ENCODE peak calls at places on chromosomes 3 and 15, in nine cellular contexts. One of them, this sample, is unnamed.

GRCh38 chr3:196740476-196741400 is 1.1 kb downstream of the PAK2 start:
- DNase-seq in IMR-90: peak; percentile 56
- DNase-seq in coronary artery: no peak
- DNase-seq in dorsolateral prefrontal cortex: no peak
- DNase-seq in CD8-positive, alpha-beta T cell: peak; percentile 36
- DNase-seq in A673: peak; percentile 61
- DNase-seq in AG04450: no peak
- DNase-seq in body of pancreas: no peak
- DNase-seq in left ventricle myocardium inferior: peak; percentile 17
- DNase-seq in this sample: no peak

GRCh38 chr3:79297242-79297641 is 470.6 kb downstream of the ROBO1 start:
- DNase-seq in IMR-90: peak; percentile 97
- DNase-seq in coronary artery: no peak
- DNase-seq in dorsolateral prefrontal cortex: no peak
- DNase-seq in CD8-positive, alpha-beta T cell: no peak
- DNase-seq in A673: peak; percentile 7
- DNase-seq in AG04450: peak; percentile 85
- DNase-seq in body of pancreas: no peak
- DNase-seq in left ventricle myocardium inferior: no peak
- DNase-seq in this sample: peak; percentile 89

GRCh38 chr3:22608093-22608492 is 595.0 kb upstream of the UBE2E2 start:
- DNase-seq in IMR-90: no peak
- DNase-seq in coronary artery: no peak
- DNase-seq in dorsolateral prefrontal cortex: no peak
- DNase-seq in CD8-positive, alpha-beta T cell: no peak
- DNase-seq in A673: no peak
- DNase-seq in AG04450: no peak
- DNase-seq in body of pancreas: no peak
- DNase-seq in left ventricle myocardium inferior: no peak
- DNase-seq in this sample: no peak

GRCh38 chr3:125140817-125141595 is 71.5 kb downstream of the SLC12A8 start:
- DNase-seq in IMR-90: no peak
- DNase-seq in coronary artery: peak; percentile 73
- DNase-seq in dorsolateral prefrontal cortex: no peak
- DNase-seq in CD8-positive, alpha-beta T cell: no peak
- DNase-seq in A673: no peak
- DNase-seq in AG04450: no peak
- DNase-seq in body of pancreas: no peak
- DNase-seq in left ventricle myocardium inferior: no peak
- DNase-seq in this sample: peak; percentile 66

GRCh38 chr15:97600190-97600589 is 360.3 kb upstream of the ARRDC4 start:
- DNase-seq in IMR-90: no peak
- DNase-seq in coronary artery: no peak
- DNase-seq in dorsolateral prefrontal cortex: no peak
- DNase-seq in CD8-positive, alpha-beta T cell: no peak
- DNase-seq in A673: no peak
- DNase-seq in AG04450: no peak
- DNase-seq in body of pancreas: no peak
- DNase-seq in left ventricle myocardium inferior: no peak
- DNase-seq in this sample: no peak

GRCh38 chr3:189160519-189161309 is 11.1 kb upstream of the TPRG1 start:
- DNase-seq in IMR-90: no peak
- DNase-seq in coronary artery: no peak
- DNase-seq in dorsolateral prefrontal cortex: no peak
- DNase-seq in CD8-positive, alpha-beta T cell: no peak
- DNase-seq in A673: no peak
- DNase-seq in AG04450: no peak
- DNase-seq in body of pancreas: no peak
- DNase-seq in left ventricle myocardium inferior: no peak
- DNase-seq in this sample: no peak

GRCh38 chr3:16608816-16609215 is 3.6 kb upstream of the DAZL start:
- DNase-seq in IMR-90: no peak
- DNase-seq in coronary artery: no peak
- DNase-seq in dorsolateral prefrontal cortex: no peak
- DNase-seq in CD8-positive, alpha-beta T cell: no peak
- DNase-seq in A673: no peak
- DNase-seq in AG04450: no peak
- DNase-seq in body of pancreas: no peak
- DNase-seq in left ventricle myocardium inferior: no peak
- DNase-seq in this sample: no peak

GRCh38 chr3:195774917-195775316 is 36.8 kb downstream of the MUC4 start:
- DNase-seq in IMR-90: no peak
- DNase-seq in coronary artery: no peak
- DNase-seq in dorsolateral prefrontal cortex: no peak
- DNase-seq in CD8-positive, alpha-beta T cell: no peak
- DNase-seq in A673: peak; percentile 76
- DNase-seq in AG04450: no peak
- DNase-seq in body of pancreas: peak; percentile 51
- DNase-seq in left ventricle myocardium inferior: peak; percentile 56
- DNase-seq in this sample: peak; percentile 88

GRCh38 chr3:160395297-160395696 is 3.7 kb downstream of the IFT80 start:
- DNase-seq in IMR-90: peak; percentile 85
- DNase-seq in coronary artery: no peak
- DNase-seq in dorsolateral prefrontal cortex: no peak
- DNase-seq in CD8-positive, alpha-beta T cell: no peak
- DNase-seq in A673: peak; percentile 85
- DNase-seq in AG04450: no peak
- DNase-seq in body of pancreas: no peak
- DNase-seq in left ventricle myocardium inferior: no peak
- DNase-seq in this sample: peak; percentile 87

GRCh38 chr3:12618426-12618825 is 45.5 kb downstream of the RAF1 start:
- DNase-seq in IMR-90: no peak
- DNase-seq in coronary artery: no peak
- DNase-seq in dorsolateral prefrontal cortex: no peak
- DNase-seq in CD8-positive, alpha-beta T cell: no peak
- DNase-seq in A673: no peak
- DNase-seq in AG04450: no peak
- DNase-seq in body of pancreas: no peak
- DNase-seq in left ventricle myocardium inferior: no peak
- DNase-seq in this sample: no peak

GRCh38 chr3:12622335-12622734 is 41.6 kb downstream of the RAF1 start:
- DNase-seq in IMR-90: no peak
- DNase-seq in coronary artery: no peak
- DNase-seq in dorsolateral prefrontal cortex: no peak
- DNase-seq in CD8-positive, alpha-beta T cell: no peak
- DNase-seq in A673: no peak
- DNase-seq in AG04450: no peak
- DNase-seq in body of pancreas: no peak
- DNase-seq in left ventricle myocardium inferior: no peak
- DNase-seq in this sample: no peak

GRCh38 chr3:12620305-12620704 is 43.6 kb downstream of the RAF1 start:
- DNase-seq in IMR-90: no peak
- DNase-seq in coronary artery: no peak
- DNase-seq in dorsolateral prefrontal cortex: no peak
- DNase-seq in CD8-positive, alpha-beta T cell: no peak
- DNase-seq in A673: no peak
- DNase-seq in AG04450: no peak
- DNase-seq in body of pancreas: no peak
- DNase-seq in left ventricle myocardium inferior: no peak
- DNase-seq in this sample: no peak

GRCh38 chr3:12624056-12624455 is 39.9 kb downstream of the RAF1 start:
- DNase-seq in IMR-90: no peak
- DNase-seq in coronary artery: no peak
- DNase-seq in dorsolateral prefrontal cortex: no peak
- DNase-seq in CD8-positive, alpha-beta T cell: no peak
- DNase-seq in A673: no peak
- DNase-seq in AG04450: no peak
- DNase-seq in body of pancreas: no peak
- DNase-seq in left ventricle myocardium inferior: no peak
- DNase-seq in this sample: peak; percentile 34

GRCh38 chr3:12620729-12621128 is 43.2 kb downstream of the RAF1 start:
- DNase-seq in IMR-90: no peak
- DNase-seq in coronary artery: no peak
- DNase-seq in dorsolateral prefrontal cortex: no peak
- DNase-seq in CD8-positive, alpha-beta T cell: no peak
- DNase-seq in A673: no peak
- DNase-seq in AG04450: no peak
- DNase-seq in body of pancreas: no peak
- DNase-seq in left ventricle myocardium inferior: no peak
- DNase-seq in this sample: no peak
- TF ChIP-seq CTCF in IMR-90: no peak
- TF ChIP-seq CTCF in coronary artery: no peak
- TF ChIP-seq CTCF in dorsolateral prefrontal cortex: no peak
- TF ChIP-seq CTCF in CD8-positive, alpha-beta T cell: no peak
- TF ChIP-seq CTCF in A673: no peak
- TF ChIP-seq CTCF in AG04450: no peak
- TF ChIP-seq CTCF in body of pancreas: no peak
- TF ChIP-seq CTCF in left ventricle myocardium inferior: no peak
- TF ChIP-seq CTCF in this sample: no peak

GRCh38 chr15:48978638-48979037 is 14.9 kb upstream of the SHC4 start:
- DNase-seq in IMR-90: no peak
- DNase-seq in coronary artery: no peak
- DNase-seq in dorsolateral prefrontal cortex: no peak
- DNase-seq in CD8-positive, alpha-beta T cell: no peak
- DNase-seq in A673: no peak
- DNase-seq in AG04450: no peak
- DNase-seq in body of pancreas: no peak
- DNase-seq in left ventricle myocardium inferior: no peak
- DNase-seq in this sample: no peak

GRCh38 chr15:48972750-48973503 is 9.2 kb upstream of the SHC4 start:
- DNase-seq in IMR-90: no peak
- DNase-seq in coronary artery: no peak
- DNase-seq in dorsolateral prefrontal cortex: no peak
- DNase-seq in CD8-positive, alpha-beta T cell: no peak
- DNase-seq in A673: no peak
- DNase-seq in AG04450: no peak
- DNase-seq in body of pancreas: no peak
- DNase-seq in left ventricle myocardium inferior: no peak
- DNase-seq in this sample: no peak

GRCh38 chr15:48975713-48976419 is 12.1 kb upstream of the SHC4 start:
- DNase-seq in IMR-90: peak; percentile 69
- DNase-seq in coronary artery: peak; percentile 85
- DNase-seq in dorsolateral prefrontal cortex: peak; percentile 91
- DNase-seq in CD8-positive, alpha-beta T cell: peak; percentile 68
- DNase-seq in A673: peak; percentile 92
- DNase-seq in AG04450: no peak
- DNase-seq in body of pancreas: peak; percentile 77
- DNase-seq in left ventricle myocardium inferior: peak; percentile 80
- DNase-seq in this sample: peak; percentile 97

GRCh38 chr15:48974865-48975264 is 11.1 kb upstream of the SHC4 start:
- DNase-seq in IMR-90: no peak
- DNase-seq in coronary artery: no peak
- DNase-seq in dorsolateral prefrontal cortex: no peak
- DNase-seq in CD8-positive, alpha-beta T cell: no peak
- DNase-seq in A673: peak; percentile 31
- DNase-seq in AG04450: no peak
- DNase-seq in body of pancreas: no peak
- DNase-seq in left ventricle myocardium inferior: no peak
- DNase-seq in this sample: peak; percentile 55

GRCh38 chr15:48976444-48977088 is 12.8 kb upstream of the SHC4 start:
- DNase-seq in IMR-90: no peak
- DNase-seq in coronary artery: no peak
- DNase-seq in dorsolateral prefrontal cortex: no peak
- DNase-seq in CD8-positive, alpha-beta T cell: no peak
- DNase-seq in A673: no peak
- DNase-seq in AG04450: no peak
- DNase-seq in body of pancreas: no peak
- DNase-seq in left ventricle myocardium inferior: no peak
- DNase-seq in this sample: peak; percentile 72
- H3K4me3 ChIP-seq in IMR-90: no peak overlapping the region
- H3K4me3 ChIP-seq in coronary artery: peak overlapping the region; percentile 72
- H3K4me3 ChIP-seq in dorsolateral prefrontal cortex: peak overlapping the region; percentile 59
- H3K4me3 ChIP-seq in CD8-positive, alpha-beta T cell: no peak overlapping the region
- H3K4me3 ChIP-seq in A673: peak overlapping the region; percentile 44
- H3K4me3 ChIP-seq in AG04450: no peak overlapping the region
- H3K4me3 ChIP-seq in body of pancreas: no peak overlapping the region
- H3K4me3 ChIP-seq in left ventricle myocardium inferior: peak overlapping the region; percentile 71
- H3K4me3 ChIP-seq in this sample: peak overlapping the region; percentile 78

GRCh38 chr3:172173316-172174271 is 134.2 kb downstream of the FNDC3B start:
- DNase-seq in IMR-90: no peak
- DNase-seq in coronary artery: no peak
- DNase-seq in dorsolateral prefrontal cortex: peak; percentile 37
- DNase-seq in CD8-positive, alpha-beta T cell: no peak
- DNase-seq in A673: no peak
- DNase-seq in AG04450: no peak
- DNase-seq in body of pancreas: no peak
- DNase-seq in left ventricle myocardium inferior: no peak
- DNase-seq in this sample: no peak
- H3K27ac ChIP-seq in IMR-90: peak overlapping the region; percentile 2
- H3K27ac ChIP-seq in coronary artery: no peak overlapping the region
- H3K27ac ChIP-seq in dorsolateral prefrontal cortex: no peak overlapping the region
- H3K27ac ChIP-seq in CD8-positive, alpha-beta T cell: no peak overlapping the region
- H3K27ac ChIP-seq in A673: no peak overlapping the region
- H3K27ac ChIP-seq in AG04450: no peak overlapping the region
- H3K27ac ChIP-seq in body of pancreas: no peak overlapping the region
- H3K27ac ChIP-seq in left ventricle myocardium inferior: peak overlapping the region; percentile 34
- H3K27ac ChIP-seq in this sample: peak overlapping the region; percentile 5

DNA sequence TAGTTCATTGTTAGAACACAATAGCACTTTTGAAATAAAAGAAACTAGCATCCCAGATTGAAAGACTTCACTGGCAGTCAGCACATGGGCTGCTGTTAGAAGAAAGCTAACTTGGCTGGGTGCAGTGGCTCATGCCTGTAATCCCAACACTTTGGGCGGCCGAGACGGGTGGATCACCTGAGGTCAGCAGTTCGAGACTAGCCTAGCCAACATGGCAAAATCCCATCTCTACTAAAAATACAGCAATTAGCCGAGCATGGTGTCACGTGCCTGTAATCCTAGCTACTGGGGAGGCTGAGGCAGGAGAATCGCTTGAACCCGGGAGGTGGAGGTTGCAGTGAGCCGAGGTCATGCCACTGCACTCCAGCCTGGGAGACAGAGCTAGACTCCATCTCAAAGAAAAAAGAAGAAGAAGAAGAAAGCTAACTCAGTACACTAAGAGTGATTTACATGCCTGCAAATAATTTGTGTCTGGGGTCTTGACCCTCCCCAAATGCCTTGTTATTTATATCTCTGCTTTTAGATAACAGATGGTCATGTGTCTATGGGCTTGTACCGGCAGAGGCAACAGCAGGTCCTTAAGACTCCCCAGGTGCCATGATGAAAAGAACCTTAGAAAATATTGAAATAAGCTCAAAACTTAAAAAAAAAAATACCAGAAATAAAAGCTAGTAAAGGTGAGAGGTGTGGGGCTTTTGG is 9.7 kb downstream of the TPM1 start:
- DNase-seq in IMR-90: no peak
- DNase-seq in coronary artery: no peak
- DNase-seq in dorsolateral prefrontal cortex: no peak
- DNase-seq in CD8-positive, alpha-beta T cell: no peak
- DNase-seq in A673: no peak
- DNase-seq in AG04450: no peak
- DNase-seq in body of pancreas: no peak
- DNase-seq in left ventricle myocardium inferior: no peak
- DNase-seq in this sample: no peak
- TF ChIP-seq CTCF in IMR-90: no peak
- TF ChIP-seq CTCF in coronary artery: no peak
- TF ChIP-seq CTCF in dorsolateral prefrontal cortex: no peak
- TF ChIP-seq CTCF in CD8-positive, alpha-beta T cell: no peak
- TF ChIP-seq CTCF in A673: no peak
- TF ChIP-seq CTCF in AG04450: no peak
- TF ChIP-seq CTCF in body of pancreas: no peak
- TF ChIP-seq CTCF in left ventricle myocardium inferior: no peak
- TF ChIP-seq CTCF in this sample: no peak

This sample was measured in osteoblast.